ENCODE peak calls at places on chromosomes 2 and 18, in ten cellular contexts. L is dorsolateral prefrontal cortex, J is MCF 10A, O is fibroblast of mammary gland, H is cardiac fibroblast, B is left ventricle myocardium inferior, M is OCI-LY7, X is AG09309, I is sigmoid colon, P is B cell. V is an unnamed sample.

GRCh38 chr2:235026137-235026536 is 74.3 kb downstream of the SH3BP4 start:
- DNase-seq in L (no peak), J (peak; percentile 98), O (peak; percentile 94), H (peak; percentile 76), B (no peak), M (no peak), X (peak; percentile 61), I (peak; percentile 62), P (no peak), V (no peak)

GRCh38 chr2:96964221-96964905 is 22.0 kb downstream of the FAM178B start:
- DNase-seq in L (no peak), J (no peak), O (no peak), H (no peak), B (no peak), M (no peak), X (no peak), I (no peak), P (no peak), V (no peak)

GRCh38 chr2:144358979-144359541 is 160.9 kb downstream of the ZEB2 start:
- DNase-seq in L (no peak), J (peak; percentile 40), O (peak; percentile 87), H (peak; percentile 37), B (no peak), M (no peak), X (no peak), I (no peak), P (peak; percentile 11), V (peak; percentile 62)

GRCh38 chr2:41595235-41595634 is 452.6 kb upstream of the PKDCC start:
- DNase-seq in L (no peak), J (peak; percentile 37), O (peak; percentile 71), H (peak; percentile 39), B (no peak), M (no peak), X (no peak), I (no peak), P (no peak), V (no peak)

GRCh38 chr2:105761931-105762515 is 17.3 kb downstream of the NCK2 start:
- DNase-seq in L (no peak), J (no peak), O (no peak), H (peak; percentile 32), B (no peak), M (no peak), X (no peak), I (no peak), P (no peak), V (no peak)

GRCh38 chr2:215791481-215791937 is 221.8 kb downstream of the MREG start:
- DNase-seq in L (no peak), J (no peak), O (no peak), H (no peak), B (no peak), M (no peak), X (no peak), I (no peak), P (no peak), V (no peak)

GRCh38 chr2:101883860-101884259 is 107.9 kb upstream of the IL1R2 start:
- DNase-seq in L (no peak), J (peak; percentile 76), O (peak; percentile 77), H (peak; percentile 83), B (no peak), M (peak; percentile 34), X (peak; percentile 31), I (no peak), P (peak; percentile 20), V (peak; percentile 47)

GRCh38 chr2:15672961-15673918 is 81.6 kb downstream of the DDX1 start:
- DNase-seq in L (no peak), J (no peak), O (no peak), H (no peak), B (no peak), M (no peak), X (no peak), I (no peak), P (no peak), V (no peak)

GRCh38 chr2:204325468-204325867 is 219.8 kb upstream of the PARD3B start:
- DNase-seq in L (no peak), J (peak; percentile 85), O (peak; percentile 79), H (peak; percentile 89), B (no peak), M (peak; percentile 64), X (peak; percentile 57), I (peak; percentile 87), P (peak; percentile 45), V (peak; percentile 51)

GRCh38 chr18:61335737-61336555 is 2.7 kb downstream of the CDH20 start:
- DNase-seq in L (no peak), J (no peak), O (no peak), H (peak; percentile 36), B (no peak), M (no peak), X (no peak), I (no peak), P (no peak), V (no peak)

GRCh38 chr2:150417278-150417677 is 70.2 kb downstream of the RND3 start:
- DNase-seq in L (no peak), J (no peak), O (no peak), H (no peak), B (no peak), M (no peak), X (no peak), I (no peak), P (no peak), V (no peak)

GRCh38 chr18:35413163-35413511 is 36.0 kb upstream of the ZNF396 start:
- DNase-seq in L (no peak), J (no peak), O (no peak), H (no peak), B (no peak), M (peak; percentile 16), X (no peak), I (no peak), P (no peak), V (no peak)

GRCh38 chr2:241187835-241188234 is 642 bp upstream of the ANO7 start:
- DNase-seq in L (no peak), J (no peak), O (no peak), H (no peak), B (no peak), M (no peak), X (no peak), I (no peak), P (no peak), V (no peak)
- TF ChIP-seq CTCF in L (no peak), J (no peak), O (no peak), H (no peak), B (no peak), M (no peak), X (no peak), I (no peak), P (no peak), V (no peak)

GRCh38 chr2:189178007-189178406 is 1.6 kb downstream of the COL5A2 start:
- DNase-seq in L (no peak), J (no peak), O (peak; percentile 59), H (peak; percentile 62), B (no peak), M (no peak), X (no peak), I (no peak), P (no peak), V (no peak)
- TF ChIP-seq CTCF in L (no peak), J (no peak), O (peak; percentile 47), H (peak; percentile 38), B (peak; percentile 43), M (peak; percentile 8), X (peak; percentile 39), I (no peak), P (no peak), V (no peak)

DNA sequence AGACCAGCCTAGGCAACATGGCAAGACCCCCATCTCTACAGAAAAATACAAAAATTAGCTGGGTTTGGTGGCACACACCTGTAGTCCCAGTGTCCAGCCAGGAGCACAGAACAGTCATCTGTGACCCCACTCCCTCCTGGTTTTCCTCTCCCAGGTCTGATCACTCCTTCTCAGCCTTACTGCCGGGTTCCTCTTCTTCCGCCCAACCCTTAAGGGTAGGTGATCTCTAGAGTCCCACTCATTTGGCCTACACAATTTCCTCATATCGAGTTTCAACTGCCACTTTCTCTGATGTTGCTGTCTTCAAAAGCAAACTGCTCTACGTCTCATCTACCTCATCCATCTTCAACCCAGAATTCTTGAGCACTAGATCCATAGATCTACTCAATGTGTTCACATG is 13.4 kb upstream of the MAT2A start:
- DNase-seq in L (no peak), J (no peak), O (no peak), H (no peak), B (no peak), M (no peak), X (no peak), I (no peak), P (no peak), V (no peak)
- TF ChIP-seq CTCF in L (no peak), J (no peak), O (no peak), H (no peak), B (no peak), M (no peak), X (no peak), I (no peak), P (no peak), V (no peak)

GRCh38 chr2:172455121-172455515 is 27.7 kb downstream of the ITGA6 start:
- DNase-seq in L (no peak), J (no peak), O (no peak), H (no peak), B (no peak), M (no peak), X (no peak), I (no peak), P (no peak), V (no peak)

GRCh38 chr2:172457606-172458005 is 30.2 kb downstream of the ITGA6 start:
- DNase-seq in L (no peak), J (no peak), O (no peak), H (no peak), B (no peak), M (no peak), X (no peak), I (no peak), P (no peak), V (no peak)

GRCh38 chr2:172454404-172455120 is 27.2 kb downstream of the ITGA6 start:
- DNase-seq in L (no peak), J (no peak), O (no peak), H (no peak), B (no peak), M (no peak), X (no peak), I (no peak), P (no peak), V (no peak)

GRCh38 chr2:172458561-172459124 is 31.3 kb downstream of the ITGA6 start:
- DNase-seq in L (no peak), J (no peak), O (no peak), H (no peak), B (no peak), M (no peak), X (no peak), I (no peak), P (no peak), V (no peak)

GRCh38 chr2:172456002-172456401 is 28.6 kb downstream of the ITGA6 start:
- DNase-seq in L (no peak), J (no peak), O (no peak), H (no peak), B (no peak), M (no peak), X (no peak), I (no peak), P (no peak), V (no peak)
- TF ChIP-seq CTCF in L (no peak), J (no peak), O (no peak), H (no peak), B (no peak), M (no peak), X (no peak), I (no peak), P (no peak), V (no peak)

GRCh38 chr18:23824235-23824634 is 135.0 kb downstream of the LAMA3 start:
- DNase-seq in L (no peak), J (no peak), O (peak; percentile 12), H (no peak), B (no peak), M (peak; percentile 17), X (no peak), I (no peak), P (no peak), V (no peak)
- TF ChIP-seq CTCF in L (no peak), J (no peak), O (no peak), H (no peak), B (peak; percentile 25), M (peak; percentile 62), X (peak; percentile 8), I (no peak), P (no peak), V (no peak)